ENCODE peak calls at places on chromosomes 7 and 10, in ten cellular contexts. One of them, this sample, is unnamed.

GRCh38 chr7:122520961-122521555 is 177.9 kb downstream of the RNF133 start:
- DNase-seq in adrenal gland: no peak
- DNase-seq in A549: no peak
- DNase-seq in uterus: no peak
- DNase-seq in HCT116: no peak
- DNase-seq in IMR-90: no peak
- DNase-seq in prostate gland: no peak
- DNase-seq in suprapubic skin: no peak
- DNase-seq in tibial nerve: no peak
- DNase-seq in heart left ventricle: no peak
- DNase-seq in this sample: no peak

GRCh38 chr7:2281556-2281955 is 32.7 kb downstream of the SNX8 start:
- DNase-seq in adrenal gland: no peak
- DNase-seq in A549: no peak
- DNase-seq in uterus: peak; percentile 58
- DNase-seq in HCT116: no peak
- DNase-seq in IMR-90: peak; percentile 55
- DNase-seq in prostate gland: no peak
- DNase-seq in suprapubic skin: no peak
- DNase-seq in tibial nerve: no peak
- DNase-seq in heart left ventricle: peak; percentile 28
- DNase-seq in this sample: no peak

GRCh38 chr10:47165711-47166404 is 134.1 kb upstream of the GDF10 start:
- DNase-seq in adrenal gland: peak; percentile 73
- DNase-seq in A549: no peak
- DNase-seq in uterus: peak; percentile 54
- DNase-seq in HCT116: no peak
- DNase-seq in IMR-90: peak; percentile 80
- DNase-seq in prostate gland: peak; percentile 22
- DNase-seq in suprapubic skin: peak; percentile 81
- DNase-seq in tibial nerve: peak; percentile 47
- DNase-seq in heart left ventricle: peak; percentile 81
- DNase-seq in this sample: no peak

GRCh38 chr10:88974012-88974411 is 16.6 kb upstream of the FAS start:
- DNase-seq in adrenal gland: no peak
- DNase-seq in A549: no peak
- DNase-seq in uterus: no peak
- DNase-seq in HCT116: no peak
- DNase-seq in IMR-90: peak; percentile 47
- DNase-seq in prostate gland: no peak
- DNase-seq in suprapubic skin: no peak
- DNase-seq in tibial nerve: no peak
- DNase-seq in heart left ventricle: no peak
- DNase-seq in this sample: no peak

GRCh38 chr7:76202666-76203030 is 952 bp downstream of the SRRM3 start:
- DNase-seq in adrenal gland: peak; percentile 67
- DNase-seq in A549: no peak
- DNase-seq in uterus: no peak
- DNase-seq in HCT116: no peak
- DNase-seq in IMR-90: no peak
- DNase-seq in prostate gland: no peak
- DNase-seq in suprapubic skin: no peak
- DNase-seq in tibial nerve: no peak
- DNase-seq in heart left ventricle: no peak
- DNase-seq in this sample: no peak

GRCh38 chr10:97278491-97278989 is 13.9 kb downstream of the ARHGAP19 start:
- DNase-seq in adrenal gland: no peak
- DNase-seq in A549: peak; percentile 70
- DNase-seq in uterus: no peak
- DNase-seq in HCT116: peak; percentile 33
- DNase-seq in IMR-90: peak; percentile 93
- DNase-seq in prostate gland: no peak
- DNase-seq in suprapubic skin: no peak
- DNase-seq in tibial nerve: no peak
- DNase-seq in heart left ventricle: no peak
- DNase-seq in this sample: peak; percentile 4

GRCh38 chr7:37944737-37945054 is 24.3 kb downstream of the EPDR1 start:
- DNase-seq in adrenal gland: no peak
- DNase-seq in A549: no peak
- DNase-seq in uterus: no peak
- DNase-seq in HCT116: no peak
- DNase-seq in IMR-90: no peak
- DNase-seq in prostate gland: no peak
- DNase-seq in suprapubic skin: no peak
- DNase-seq in tibial nerve: no peak
- DNase-seq in heart left ventricle: no peak
- DNase-seq in this sample: no peak

GRCh38 chr10:127776816-127777215 is 39.8 kb downstream of the FOXI2 start:
- DNase-seq in adrenal gland: no peak
- DNase-seq in A549: no peak
- DNase-seq in uterus: no peak
- DNase-seq in HCT116: no peak
- DNase-seq in IMR-90: no peak
- DNase-seq in prostate gland: no peak
- DNase-seq in suprapubic skin: no peak
- DNase-seq in tibial nerve: no peak
- DNase-seq in heart left ventricle: no peak
- DNase-seq in this sample: no peak

GRCh38 chr7:44087914-44088838 is 5.8 kb upstream of the POLM start:
- DNase-seq in adrenal gland: no peak
- DNase-seq in A549: no peak
- DNase-seq in uterus: peak; percentile 68
- DNase-seq in HCT116: no peak
- DNase-seq in IMR-90: peak; percentile 81
- DNase-seq in prostate gland: no peak
- DNase-seq in suprapubic skin: peak; percentile 84
- DNase-seq in tibial nerve: peak; percentile 62
- DNase-seq in heart left ventricle: peak; percentile 88
- DNase-seq in this sample: no peak

GRCh38 chr7:135597926-135598305 is 40.2 kb downstream of the NUP205 start:
- DNase-seq in adrenal gland: no peak
- DNase-seq in A549: no peak
- DNase-seq in uterus: no peak
- DNase-seq in HCT116: no peak
- DNase-seq in IMR-90: no peak
- DNase-seq in prostate gland: no peak
- DNase-seq in suprapubic skin: no peak
- DNase-seq in tibial nerve: no peak
- DNase-seq in heart left ventricle: no peak
- DNase-seq in this sample: no peak

GRCh38 chr10:49737474-49738201 is 24.5 kb downstream of the OGDHL start:
- DNase-seq in adrenal gland: no peak
- DNase-seq in A549: no peak
- DNase-seq in uterus: no peak
- DNase-seq in HCT116: no peak
- DNase-seq in IMR-90: no peak
- DNase-seq in prostate gland: no peak
- DNase-seq in suprapubic skin: no peak
- DNase-seq in tibial nerve: no peak
- DNase-seq in heart left ventricle: no peak
- DNase-seq in this sample: no peak

GRCh38 chr7:143318661-143319060 is 2.8 kb downstream of the CLCN1 start:
- DNase-seq in adrenal gland: peak; percentile 71
- DNase-seq in A549: no peak
- DNase-seq in uterus: no peak
- DNase-seq in HCT116: no peak
- DNase-seq in IMR-90: peak; percentile 49
- DNase-seq in prostate gland: peak; percentile 67
- DNase-seq in suprapubic skin: no peak
- DNase-seq in tibial nerve: no peak
- DNase-seq in heart left ventricle: no peak
- DNase-seq in this sample: no peak

GRCh38 chr10:25493122-25493893 is 318.5 kb downstream of the GPR158 start:
- DNase-seq in adrenal gland: peak; percentile 60
- DNase-seq in A549: peak; percentile 83
- DNase-seq in uterus: no peak
- DNase-seq in HCT116: peak; percentile 50
- DNase-seq in IMR-90: peak; percentile 0
- DNase-seq in prostate gland: no peak
- DNase-seq in suprapubic skin: no peak
- DNase-seq in tibial nerve: no peak
- DNase-seq in heart left ventricle: no peak
- DNase-seq in this sample: no peak

GRCh38 chr7:16822029-16822428 is 17.2 kb upstream of the AGR2 start:
- DNase-seq in adrenal gland: no peak
- DNase-seq in A549: peak; percentile 67
- DNase-seq in uterus: no peak
- DNase-seq in HCT116: no peak
- DNase-seq in IMR-90: no peak
- DNase-seq in prostate gland: no peak
- DNase-seq in suprapubic skin: no peak
- DNase-seq in tibial nerve: no peak
- DNase-seq in heart left ventricle: no peak
- DNase-seq in this sample: no peak

GRCh38 chr7:45230083-45230482 is 72.5 kb downstream of the RAMP3 start:
- DNase-seq in adrenal gland: peak; percentile 34
- DNase-seq in A549: no peak
- DNase-seq in uterus: no peak
- DNase-seq in HCT116: no peak
- DNase-seq in IMR-90: no peak
- DNase-seq in prostate gland: no peak
- DNase-seq in suprapubic skin: no peak
- DNase-seq in tibial nerve: no peak
- DNase-seq in heart left ventricle: no peak
- DNase-seq in this sample: no peak

GRCh38 chr10:118401708-118402107 is 59.6 kb upstream of the FAM204A start:
- DNase-seq in adrenal gland: no peak
- DNase-seq in A549: no peak
- DNase-seq in uterus: no peak
- DNase-seq in HCT116: no peak
- DNase-seq in IMR-90: no peak
- DNase-seq in prostate gland: no peak
- DNase-seq in suprapubic skin: no peak
- DNase-seq in tibial nerve: no peak
- DNase-seq in heart left ventricle: no peak
- DNase-seq in this sample: no peak

DNA sequence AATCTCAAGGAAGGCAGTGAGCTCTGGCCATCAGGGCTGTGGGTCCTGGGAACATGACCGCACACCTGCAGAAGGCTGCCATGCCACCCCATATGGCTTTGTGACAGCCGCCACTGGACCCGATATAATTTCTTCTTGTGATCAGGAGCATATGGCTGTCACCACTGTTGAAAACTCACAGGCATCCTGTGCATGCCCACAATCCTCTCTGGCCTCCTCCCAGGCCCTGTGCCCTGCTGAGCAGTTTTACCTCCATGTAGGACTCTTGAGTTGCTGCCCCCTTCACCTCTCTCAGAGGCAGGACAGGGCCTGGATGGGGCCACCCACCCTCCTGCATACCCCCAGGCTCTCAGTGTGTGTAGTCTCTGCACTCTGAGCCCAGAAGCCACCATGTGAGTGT is 391.9 kb upstream of the AKR1E2 start:
- DNase-seq in adrenal gland: no peak
- DNase-seq in A549: no peak
- DNase-seq in uterus: no peak
- DNase-seq in HCT116: no peak
- DNase-seq in IMR-90: no peak
- DNase-seq in prostate gland: no peak
- DNase-seq in suprapubic skin: no peak
- DNase-seq in tibial nerve: no peak
- DNase-seq in heart left ventricle: no peak
- DNase-seq in this sample: no peak
- H3K4me3 ChIP-seq in adrenal gland: no peak overlapping the region
- H3K4me3 ChIP-seq in A549: no peak overlapping the region
- H3K4me3 ChIP-seq in uterus: no peak overlapping the region
- H3K4me3 ChIP-seq in HCT116: no peak overlapping the region
- H3K4me3 ChIP-seq in IMR-90: no peak overlapping the region
- H3K4me3 ChIP-seq in prostate gland: no peak overlapping the region
- H3K4me3 ChIP-seq in suprapubic skin: no peak overlapping the region
- H3K4me3 ChIP-seq in tibial nerve: no peak overlapping the region
- H3K4me3 ChIP-seq in heart left ventricle: no peak overlapping the region
- H3K4me3 ChIP-seq in this sample: no peak overlapping the region

DNA sequence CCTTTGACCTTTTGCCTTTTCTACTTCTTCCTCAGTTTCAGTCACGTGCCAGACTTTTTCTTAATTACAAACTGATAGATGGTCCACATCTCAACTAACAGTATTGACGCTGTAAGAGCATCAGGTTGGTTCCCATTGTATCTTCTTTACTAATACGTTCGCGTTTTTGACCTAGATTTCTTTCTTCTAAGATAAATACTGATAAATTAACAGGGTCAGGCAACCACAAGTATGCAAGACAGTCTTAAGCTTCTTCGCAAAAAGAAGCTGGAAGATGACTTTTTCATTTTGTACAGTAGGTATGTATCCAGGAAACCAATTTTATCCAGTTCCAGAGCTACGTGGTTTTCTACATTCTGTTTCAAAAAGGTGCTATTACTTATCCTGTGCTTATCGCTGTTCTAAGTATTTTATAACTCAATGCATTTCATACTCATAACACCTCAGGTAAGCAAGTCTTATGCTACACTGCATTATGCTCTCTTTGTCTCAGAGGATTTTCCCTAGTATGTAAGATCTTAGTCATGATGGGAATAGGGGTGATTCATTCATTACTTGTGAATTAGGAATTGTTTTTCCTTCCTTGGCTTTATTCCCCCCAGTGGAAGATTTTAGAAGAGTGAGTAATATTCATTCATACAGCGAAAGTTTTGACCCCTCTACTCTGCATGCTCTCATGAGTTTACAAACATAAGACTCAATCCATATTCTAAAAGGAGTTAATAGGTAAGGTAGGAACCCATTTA is 955 bp downstream of the DUS4L start:
- DNase-seq in adrenal gland: no peak
- DNase-seq in A549: peak; percentile 19
- DNase-seq in uterus: no peak
- DNase-seq in HCT116: peak; percentile 32
- DNase-seq in IMR-90: peak; percentile 95
- DNase-seq in prostate gland: no peak
- DNase-seq in suprapubic skin: no peak
- DNase-seq in tibial nerve: no peak
- DNase-seq in heart left ventricle: no peak
- DNase-seq in this sample: no peak
- H3K27ac ChIP-seq in adrenal gland: peak overlapping the region; percentile 94
- H3K27ac ChIP-seq in A549: peak overlapping the region; percentile 90
- H3K27ac ChIP-seq in uterus: peak overlapping the region; percentile 92
- H3K27ac ChIP-seq in HCT116: peak overlapping the region; percentile 74
- H3K27ac ChIP-seq in IMR-90: peak overlapping the region; percentile 88
- H3K27ac ChIP-seq in prostate gland: peak overlapping the region; percentile 96
- H3K27ac ChIP-seq in suprapubic skin: peak overlapping the region; percentile 99
- H3K27ac ChIP-seq in tibial nerve: peak overlapping the region; percentile 82
- H3K27ac ChIP-seq in heart left ventricle: peak overlapping the region; percentile 91
- H3K27ac ChIP-seq in this sample: peak overlapping the region; percentile 96

GRCh38 chr7:25117226-25118047 is 7.6 kb downstream of the CYCS start:
- DNase-seq in adrenal gland: no peak
- DNase-seq in A549: no peak
- DNase-seq in uterus: no peak
- DNase-seq in HCT116: no peak
- DNase-seq in IMR-90: peak; percentile 27
- DNase-seq in prostate gland: no peak
- DNase-seq in suprapubic skin: no peak
- DNase-seq in tibial nerve: no peak
- DNase-seq in heart left ventricle: no peak
- DNase-seq in this sample: no peak
- TF ChIP-seq POLR2A in adrenal gland: no peak
- TF ChIP-seq POLR2A in A549: no peak
- TF ChIP-seq POLR2A in uterus: no peak
- TF ChIP-seq POLR2A in HCT116: no peak
- TF ChIP-seq POLR2A in IMR-90: peak; percentile 30
- TF ChIP-seq POLR2A in prostate gland: no peak
- TF ChIP-seq POLR2A in suprapubic skin: no peak
- TF ChIP-seq POLR2A in tibial nerve: no peak
- TF ChIP-seq POLR2A in heart left ventricle: no peak
- TF ChIP-seq POLR2A in this sample: no peak

GRCh38 chr7:127619681-127620405 is 1.9 kb upstream of the PAX4 start:
- DNase-seq in adrenal gland: no peak
- DNase-seq in A549: peak; percentile 41
- DNase-seq in uterus: no peak
- DNase-seq in HCT116: no peak
- DNase-seq in IMR-90: no peak
- DNase-seq in prostate gland: no peak
- DNase-seq in suprapubic skin: no peak
- DNase-seq in tibial nerve: no peak
- DNase-seq in heart left ventricle: no peak
- DNase-seq in this sample: no peak
- H3K4me3 ChIP-seq in adrenal gland: no peak overlapping the region
- H3K4me3 ChIP-seq in A549: no peak overlapping the region
- H3K4me3 ChIP-seq in uterus: no peak overlapping the region
- H3K4me3 ChIP-seq in HCT116: no peak overlapping the region
- H3K4me3 ChIP-seq in IMR-90: no peak overlapping the region
- H3K4me3 ChIP-seq in prostate gland: no peak overlapping the region
- H3K4me3 ChIP-seq in suprapubic skin: no peak overlapping the region
- H3K4me3 ChIP-seq in tibial nerve: no peak overlapping the region
- H3K4me3 ChIP-seq in heart left ventricle: no peak overlapping the region
- H3K4me3 ChIP-seq in this sample: no peak overlapping the region

This sample was measured in body of pancreas.